ENCODE peak calls at places on chromosomes 6 and 20, in six cellular contexts. One of them, this sample, is unnamed.

GRCh38 chr6:36844232-36845170 is 5.3 kb upstream of the CPNE5 start:
- DNase-seq in brain microvascular endothelial cell: no peak
- DNase-seq in endothelial cell of umbilical vein: no peak
- DNase-seq in coronary artery: no peak
- DNase-seq in omental fat pad: no peak
- DNase-seq in astrocyte: no peak
- DNase-seq in this sample: no peak

GRCh38 chr6:89412071-89413005 is at the start of gene RRAGD:
- DNase-seq in endothelial cell of umbilical vein: no peak
- DNase-seq in brain microvascular endothelial cell: no peak
- DNase-seq in coronary artery: peak; percentile 80
- DNase-seq in astrocyte: no peak
- DNase-seq in omental fat pad: no peak
- DNase-seq in this sample: no peak

GRCh38 chr6:170291271-170292110 is 613 bp upstream of the DLL1 start:
- DNase-seq in coronary artery: peak; percentile 78
- DNase-seq in brain microvascular endothelial cell: no peak
- DNase-seq in endothelial cell of umbilical vein: peak; percentile 44
- DNase-seq in astrocyte: no peak
- DNase-seq in omental fat pad: no peak
- DNase-seq in this sample: no peak

GRCh38 chr6:141105481-141105880 is 1027.2 kb upstream of the GJE1 start:
- DNase-seq in omental fat pad: no peak
- DNase-seq in brain microvascular endothelial cell: peak; percentile 70
- DNase-seq in endothelial cell of umbilical vein: no peak
- DNase-seq in astrocyte: peak; percentile 95
- DNase-seq in coronary artery: no peak
- DNase-seq in this sample: peak; percentile 89

GRCh38 chr6:129860901-129861665 is at the start of gene TMEM244:
- DNase-seq in endothelial cell of umbilical vein: no peak
- DNase-seq in coronary artery: no peak
- DNase-seq in brain microvascular endothelial cell: peak; percentile 34
- DNase-seq in astrocyte: peak; percentile 73
- DNase-seq in omental fat pad: no peak
- DNase-seq in this sample: peak; percentile 41

GRCh38 chr6:3607171-3607570 is 144.3 kb downstream of the PXDC1 start:
- DNase-seq in coronary artery: no peak
- DNase-seq in astrocyte: no peak
- DNase-seq in brain microvascular endothelial cell: no peak
- DNase-seq in endothelial cell of umbilical vein: no peak
- DNase-seq in omental fat pad: no peak
- DNase-seq in this sample: no peak

GRCh38 chr6:143673638-143674037 is 4.1 kb upstream of the PHACTR2 start:
- DNase-seq in brain microvascular endothelial cell: peak; percentile 32
- DNase-seq in astrocyte: peak; percentile 78
- DNase-seq in omental fat pad: no peak
- DNase-seq in endothelial cell of umbilical vein: peak; percentile 84
- DNase-seq in coronary artery: no peak
- DNase-seq in this sample: peak; percentile 59

GRCh38 chr20:14264869-14265268 is 72.5 kb downstream of the FLRT3 start:
- DNase-seq in coronary artery: no peak
- DNase-seq in brain microvascular endothelial cell: peak; percentile 0
- DNase-seq in endothelial cell of umbilical vein: no peak
- DNase-seq in omental fat pad: no peak
- DNase-seq in astrocyte: no peak
- DNase-seq in this sample: peak; percentile 71

GRCh38 chr6:33419580-33420492 is at the start of gene SYNGAP1:
- DNase-seq in omental fat pad: no peak
- DNase-seq in astrocyte: peak; percentile 57
- DNase-seq in endothelial cell of umbilical vein: no peak
- DNase-seq in brain microvascular endothelial cell: peak; percentile 35
- DNase-seq in coronary artery: no peak
- DNase-seq in this sample: peak; percentile 66

GRCh38 chr6:17630511-17631073 is 30.5 kb downstream of the FAM8A1 start:
- DNase-seq in omental fat pad: no peak
- DNase-seq in brain microvascular endothelial cell: peak; percentile 39
- DNase-seq in astrocyte: no peak
- DNase-seq in coronary artery: no peak
- DNase-seq in endothelial cell of umbilical vein: no peak
- DNase-seq in this sample: peak; percentile 64

GRCh38 chr6:134640229-134640628 is 309.7 kb downstream of the ALDH8A1 start:
- DNase-seq in omental fat pad: no peak
- DNase-seq in astrocyte: no peak
- DNase-seq in coronary artery: no peak
- DNase-seq in brain microvascular endothelial cell: no peak
- DNase-seq in endothelial cell of umbilical vein: no peak
- DNase-seq in this sample: no peak

GRCh38 chr6:35164868-35165267 is 23.7 kb upstream of the TCP11 start:
- DNase-seq in omental fat pad: no peak
- DNase-seq in endothelial cell of umbilical vein: no peak
- DNase-seq in astrocyte: no peak
- DNase-seq in brain microvascular endothelial cell: no peak
- DNase-seq in coronary artery: no peak
- DNase-seq in this sample: no peak

DNA sequence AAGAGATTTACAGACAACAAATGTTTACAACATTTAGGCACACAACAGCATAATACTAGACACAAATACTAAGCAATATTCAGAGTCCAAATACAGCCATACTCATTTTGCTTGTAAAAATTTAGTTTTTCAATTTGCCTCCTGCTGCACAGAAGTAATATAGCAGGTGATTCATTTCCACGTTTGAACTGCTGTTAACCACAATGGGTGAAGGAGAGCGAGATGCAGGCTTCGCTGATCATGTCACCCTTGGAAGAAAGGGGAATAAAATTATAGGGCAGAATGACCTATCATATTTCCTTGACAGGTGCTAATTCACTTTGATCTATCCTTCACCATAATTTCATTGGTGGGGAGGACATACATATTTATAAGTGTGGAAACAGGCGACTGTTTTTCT is 643.8 kb upstream of the AGPAT4 start:
- DNase-seq in omental fat pad: no peak
- DNase-seq in coronary artery: no peak
- DNase-seq in astrocyte: peak; percentile 58
- DNase-seq in endothelial cell of umbilical vein: no peak
- DNase-seq in brain microvascular endothelial cell: no peak
- DNase-seq in this sample: peak; percentile 45
- TF ChIP-seq CTCF in omental fat pad: no peak
- TF ChIP-seq CTCF in coronary artery: no peak
- TF ChIP-seq CTCF in astrocyte: peak; percentile 35
- TF ChIP-seq CTCF in endothelial cell of umbilical vein: no peak
- TF ChIP-seq CTCF in brain microvascular endothelial cell: no peak
- TF ChIP-seq CTCF in this sample: peak; percentile 27

GRCh38 chr20:36255445-36255844 is 19.2 kb downstream of the AAR2 start:
- DNase-seq in brain microvascular endothelial cell: no peak
- DNase-seq in endothelial cell of umbilical vein: no peak
- DNase-seq in astrocyte: no peak
- DNase-seq in omental fat pad: no peak
- DNase-seq in coronary artery: no peak
- DNase-seq in this sample: no peak

GRCh38 chr20:36260316-36260715 is 24.0 kb downstream of the AAR2 start:
- DNase-seq in coronary artery: no peak
- DNase-seq in brain microvascular endothelial cell: no peak
- DNase-seq in omental fat pad: no peak
- DNase-seq in endothelial cell of umbilical vein: no peak
- DNase-seq in astrocyte: no peak
- DNase-seq in this sample: no peak

GRCh38 chr20:36262440-36262839 is 26.2 kb downstream of the AAR2 start:
- DNase-seq in coronary artery: no peak
- DNase-seq in brain microvascular endothelial cell: no peak
- DNase-seq in endothelial cell of umbilical vein: no peak
- DNase-seq in omental fat pad: no peak
- DNase-seq in astrocyte: no peak
- DNase-seq in this sample: no peak

GRCh38 chr20:36261389-36262105 is 25.3 kb downstream of the AAR2 start:
- DNase-seq in omental fat pad: no peak
- DNase-seq in brain microvascular endothelial cell: no peak
- DNase-seq in coronary artery: no peak
- DNase-seq in astrocyte: no peak
- DNase-seq in endothelial cell of umbilical vein: no peak
- DNase-seq in this sample: no peak

DNA sequence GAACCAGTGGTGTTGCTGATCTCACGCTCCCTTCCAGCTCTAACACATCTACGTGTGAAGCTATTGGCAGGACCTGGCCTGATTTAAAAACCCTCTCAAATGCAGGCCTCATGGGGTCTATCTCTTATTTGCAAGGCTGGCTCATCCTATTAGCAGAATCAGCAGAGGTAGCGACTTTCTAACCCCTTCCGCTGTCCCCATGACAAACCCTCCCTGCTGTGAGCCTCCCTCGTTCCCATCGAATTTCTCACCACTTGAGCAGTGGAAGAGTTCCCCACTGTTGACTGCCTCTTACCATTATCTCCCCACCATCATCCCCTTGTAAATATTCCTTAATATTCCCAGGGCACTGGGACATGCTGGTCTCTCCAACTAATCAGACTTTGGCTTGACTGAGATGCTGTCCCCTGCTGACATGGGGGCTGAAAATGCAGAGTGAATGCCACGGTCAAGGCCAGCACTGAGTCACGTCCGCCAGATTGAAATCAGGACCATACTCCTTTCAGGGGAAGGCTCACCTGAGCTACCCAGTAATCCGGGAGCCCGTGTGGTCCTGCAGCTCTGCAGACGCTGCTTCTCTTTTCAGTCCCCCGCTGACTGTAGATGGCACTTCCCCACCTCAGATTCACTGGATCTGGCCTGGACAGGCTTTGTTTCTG is 23.0 kb downstream of the AAR2 start:
- DNase-seq in endothelial cell of umbilical vein: no peak
- DNase-seq in brain microvascular endothelial cell: no peak
- DNase-seq in omental fat pad: no peak
- DNase-seq in coronary artery: no peak
- DNase-seq in astrocyte: no peak
- DNase-seq in this sample: no peak
- TF ChIP-seq CTCF in endothelial cell of umbilical vein: no peak
- TF ChIP-seq CTCF in brain microvascular endothelial cell: no peak
- TF ChIP-seq CTCF in omental fat pad: no peak
- TF ChIP-seq CTCF in coronary artery: no peak
- TF ChIP-seq CTCF in astrocyte: no peak
- TF ChIP-seq CTCF in this sample: no peak

GRCh38 chr6:14930366-14930989 is 315.4 kb upstream of the JARID2 start:
- DNase-seq in omental fat pad: no peak
- DNase-seq in astrocyte: no peak
- DNase-seq in coronary artery: no peak
- DNase-seq in brain microvascular endothelial cell: no peak
- DNase-seq in endothelial cell of umbilical vein: no peak
- DNase-seq in this sample: no peak

GRCh38 chr6:14934011-14934410 is 311.9 kb upstream of the JARID2 start:
- DNase-seq in astrocyte: no peak
- DNase-seq in brain microvascular endothelial cell: no peak
- DNase-seq in coronary artery: no peak
- DNase-seq in omental fat pad: no peak
- DNase-seq in endothelial cell of umbilical vein: no peak
- DNase-seq in this sample: no peak

GRCh38 chr6:14927398-14927797 is 318.5 kb upstream of the JARID2 start:
- DNase-seq in endothelial cell of umbilical vein: no peak
- DNase-seq in astrocyte: no peak
- DNase-seq in omental fat pad: no peak
- DNase-seq in coronary artery: no peak
- DNase-seq in brain microvascular endothelial cell: no peak
- DNase-seq in this sample: no peak

GRCh38 chr6:14934844-14935243 is 311.0 kb upstream of the JARID2 start:
- DNase-seq in brain microvascular endothelial cell: no peak
- DNase-seq in endothelial cell of umbilical vein: no peak
- DNase-seq in astrocyte: no peak
- DNase-seq in omental fat pad: no peak
- DNase-seq in coronary artery: no peak
- DNase-seq in this sample: no peak

DNA sequence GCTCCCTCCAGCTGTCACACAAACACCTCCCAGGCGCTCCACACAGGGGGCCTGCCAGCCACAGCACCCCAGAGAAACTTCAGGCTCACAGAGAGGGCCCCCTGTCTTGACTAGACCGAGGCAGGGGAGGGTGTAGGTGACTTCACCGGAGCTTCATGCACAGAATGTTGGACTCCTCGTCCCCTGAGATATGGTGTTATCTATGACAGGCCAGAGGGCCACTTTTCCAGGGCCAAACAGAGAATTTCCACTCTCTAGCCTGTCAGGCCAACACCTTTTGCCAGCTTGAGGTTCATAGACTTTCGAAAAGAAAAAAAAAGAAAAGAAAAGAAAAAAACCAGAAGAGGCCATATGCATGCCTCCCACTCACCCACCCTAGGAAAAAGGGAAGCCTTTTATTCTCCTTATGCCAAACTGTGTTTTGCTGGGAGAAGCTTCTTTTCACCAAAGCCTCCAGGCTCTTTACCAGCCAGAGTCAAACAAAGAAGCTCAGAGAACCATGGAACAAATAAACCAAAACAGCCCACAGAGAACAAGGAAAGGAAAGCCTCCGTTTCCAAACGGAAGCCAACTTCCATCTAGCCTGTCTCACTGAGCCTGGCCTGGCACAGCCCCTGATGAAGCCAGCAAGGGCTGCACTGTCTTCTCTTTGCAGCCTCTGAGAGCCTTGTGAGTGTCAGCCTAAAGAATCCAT is 313.2 kb upstream of the JARID2 start:
- DNase-seq in astrocyte: no peak
- DNase-seq in omental fat pad: no peak
- DNase-seq in endothelial cell of umbilical vein: no peak
- DNase-seq in brain microvascular endothelial cell: no peak
- DNase-seq in coronary artery: no peak
- DNase-seq in this sample: no peak
- TF ChIP-seq CTCF in astrocyte: no peak
- TF ChIP-seq CTCF in omental fat pad: no peak
- TF ChIP-seq CTCF in endothelial cell of umbilical vein: no peak
- TF ChIP-seq CTCF in brain microvascular endothelial cell: no peak
- TF ChIP-seq CTCF in coronary artery: no peak
- TF ChIP-seq CTCF in this sample: no peak

GRCh38 chr20:24112360-24112759 is 123.8 kb upstream of the GGTLC1 start:
- DNase-seq in omental fat pad: no peak
- DNase-seq in coronary artery: no peak
- DNase-seq in astrocyte: no peak
- DNase-seq in brain microvascular endothelial cell: no peak
- DNase-seq in endothelial cell of umbilical vein: no peak
- DNase-seq in this sample: no peak
- TF ChIP-seq CTCF in omental fat pad: no peak
- TF ChIP-seq CTCF in coronary artery: no peak
- TF ChIP-seq CTCF in astrocyte: no peak
- TF ChIP-seq CTCF in brain microvascular endothelial cell: no peak
- TF ChIP-seq CTCF in endothelial cell of umbilical vein: no peak
- TF ChIP-seq CTCF in this sample: no peak

DNA sequence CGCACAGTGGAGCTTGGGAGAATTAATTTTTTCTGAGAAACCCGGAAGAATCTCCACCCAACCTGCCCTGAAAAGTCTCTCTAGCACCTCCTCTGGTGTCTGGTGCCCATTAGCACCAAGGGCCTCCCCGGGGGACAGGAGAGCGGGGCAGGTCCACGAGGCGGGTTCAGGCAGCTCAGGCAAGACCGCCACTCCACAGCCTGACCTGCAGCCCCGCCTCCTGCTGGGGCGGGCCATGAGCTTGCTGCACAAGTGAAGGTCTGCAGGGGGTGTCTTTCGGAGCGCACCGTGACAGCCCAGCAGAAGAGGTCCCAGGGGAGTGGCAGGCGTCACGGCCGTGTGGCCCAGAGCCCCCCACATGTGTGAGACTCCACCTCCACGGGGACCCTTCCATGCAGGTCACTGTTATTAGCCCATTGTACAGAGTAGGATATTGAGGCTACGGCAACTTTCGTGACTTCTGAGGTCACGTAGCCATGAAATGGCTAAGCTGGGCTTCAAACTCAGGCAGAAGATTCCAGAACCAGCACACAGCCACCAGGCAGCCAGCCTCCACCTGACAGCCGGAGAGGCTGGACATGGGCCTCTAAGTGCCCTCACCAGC is 63.9 kb upstream of the SLCO4A1 start:
- DNase-seq in astrocyte: no peak
- DNase-seq in brain microvascular endothelial cell: no peak
- DNase-seq in endothelial cell of umbilical vein: no peak
- DNase-seq in coronary artery: no peak
- DNase-seq in omental fat pad: no peak
- DNase-seq in this sample: no peak
- TF ChIP-seq CTCF in astrocyte: no peak
- TF ChIP-seq CTCF in brain microvascular endothelial cell: no peak
- TF ChIP-seq CTCF in endothelial cell of umbilical vein: no peak
- TF ChIP-seq CTCF in coronary artery: no peak
- TF ChIP-seq CTCF in omental fat pad: no peak
- TF ChIP-seq CTCF in this sample: no peak